ENCODE peak calls at places on chromosomes 4 and X, in six cellular contexts. E is small intestine, L is cardiac muscle cell, P is BE2C, A is prostate gland, D is HepG2. U is an unnamed sample.
A peak's percentile ranks its signal among the peaks of the same experiment; 100 is the strongest.

GRCh38 chr4:100935090-100935489 is 412.2 kb downstream of the PPP3CA start:
- DNase-seq in P (no peak), A (no peak), E (peak; percentile 12), D (no peak), L (no peak), U (no peak)

GRCh38 chr4:94974773-94975172 is 217.0 kb downstream of the BMPR1B start:
- DNase-seq in D (no peak), P (no peak), E (no peak), L (peak; percentile 57), A (no peak), U (no peak)

GRCh38 chrX:9788908-9789307 is 2.7 kb downstream of the SHROOM2 start:
- DNase-seq in D (peak; percentile 76), P (no peak), E (no peak), L (peak; percentile 48), A (peak; percentile 73), U (no peak)

GRCh38 chrX:97790850-97791249 is 907.1 kb downstream of the RPA4 start:
- DNase-seq in P (no peak), L (no peak), A (no peak), E (no peak), D (no peak), U (no peak)

GRCh38 chr4:175371091-175371490 is 441.0 kb downstream of the GPM6A start:
- DNase-seq in P (no peak), A (no peak), E (no peak), L (no peak), D (no peak), U (no peak)

GRCh38 chr4:100907465-100908454 is 389.9 kb upstream of the EMCN start:
- DNase-seq in A (no peak), D (peak; percentile 7), L (peak; percentile 35), P (no peak), E (no peak), U (no peak)

GRCh38 chrX:152884171-152884570 is 13.7 kb upstream of the ZNF185 start:
- DNase-seq in P (no peak), D (no peak), A (no peak), E (no peak), L (no peak), U (no peak)

GRCh38 chr4:140059159-140059558 is 94.8 kb downstream of the MAML3 start:
- DNase-seq in E (no peak), L (peak; percentile 41), D (no peak), P (no peak), A (peak; percentile 31), U (no peak)

GRCh38 chrX:144006811-144007210 is 122.9 kb downstream of the UBE2NL start:
- DNase-seq in D (no peak), L (peak; percentile 24), A (no peak), P (no peak), E (no peak), U (no peak)

GRCh38 chrX:136468391-136469103 is 19.2 kb upstream of the BRS3 start:
- DNase-seq in E (peak; percentile 63), P (no peak), D (no peak), A (no peak), L (no peak), U (no peak)

GRCh38 chrX:9704876-9705465 is 60.7 kb downstream of the GPR143 start:
- DNase-seq in P (no peak), L (no peak), D (no peak), A (no peak), E (no peak), U (no peak)

GRCh38 chr4:184664445-184665210 is 15.1 kb downstream of the PRIMPOL start:
- DNase-seq in L (peak; percentile 52), E (peak; percentile 31), A (no peak), P (peak; percentile 26), D (no peak), U (no peak)

GRCh38 chrX:26254436-26254835 is 38.5 kb downstream of the MAGEB5 start:
- DNase-seq in E (no peak), A (no peak), D (no peak), L (no peak), P (no peak), U (no peak)

GRCh38 chr4:71441186-71442169 is 102.7 kb downstream of the SLC4A4 start:
- DNase-seq in P (no peak), L (no peak), A (no peak), E (no peak), D (no peak), U (no peak)

GRCh38 chrX:119684916-119685224 is 8.1 kb downstream of the SEPTIN6 start:
- DNase-seq in E (no peak), P (no peak), D (no peak), L (no peak), A (no peak), U (no peak)

GRCh38 chr4:144169211-144169610 is 28.7 kb upstream of the GYPA start:
- DNase-seq in A (no peak), D (no peak), P (no peak), L (no peak), E (no peak), U (no peak)

GRCh38 chrX:7214251-7214650 is 66.3 kb upstream of the PUDP start:
- DNase-seq in L (no peak), A (no peak), E (no peak), P (no peak), D (no peak), U (no peak)

GRCh38 chrX:39439910-39440733 is 638.9 kb downstream of the MID1IP1 start:
- DNase-seq in L (no peak), A (no peak), P (no peak), E (no peak), D (no peak), U (no peak)

GRCh38 chrX:80810365-80810978 is 795 bp upstream of the BRWD3 start:
- DNase-seq in L (peak; percentile 5), P (no peak), A (no peak), E (no peak), D (no peak), U (no peak)

DNA sequence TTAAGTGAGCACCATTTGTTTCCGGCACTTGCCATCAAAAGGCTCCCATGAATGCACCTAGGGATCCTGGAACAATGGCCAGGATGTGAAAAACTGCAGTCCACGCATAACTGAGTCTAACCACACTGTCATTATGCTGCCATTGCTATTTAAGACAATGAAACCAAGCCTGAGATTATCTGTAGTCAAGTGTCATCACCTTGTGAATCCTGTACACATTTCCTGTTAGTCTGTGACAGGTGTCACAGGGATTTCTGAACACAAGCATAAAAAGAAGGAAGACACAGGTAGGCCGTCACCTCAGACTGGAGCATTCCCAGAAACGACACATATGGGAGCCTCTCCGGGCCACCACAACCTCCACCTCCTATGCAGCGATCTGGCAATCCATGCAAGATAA is 66.7 kb downstream of the HADH start:
- DNase-seq in A (no peak), E (no peak), P (no peak), D (no peak), L (no peak), U (no peak)
- H3K4me1 ChIP-seq in A (no peaks in the 10 kb centered on the region), E (peaks cover 4% of the 10 kb centered on the region), P (no peaks in the 10 kb centered on the region), D (peaks cover 8% of the 10 kb centered on the region), L (no peaks in the 10 kb centered on the region), U (no peaks in the 10 kb centered on the region)

GRCh38 chrX:148538582-148538981 is 38.2 kb downstream of the AFF2 start:
- DNase-seq in L (no peak), P (no peak), E (no peak), A (no peak), D (no peak), U (no peak)
- H3K9me3 ChIP-seq in L (no peaks in the 10 kb centered on the region), P (no peaks in the 10 kb centered on the region), E (no peaks in the 10 kb centered on the region), A (no peaks in the 10 kb centered on the region), D (no peaks in the 10 kb centered on the region), U (no peaks in the 10 kb centered on the region)

GRCh38 chr4:98558770-98559169 is 99.6 kb downstream of the TSPAN5 start:
- DNase-seq in A (no peak), E (no peak), P (no peak), L (no peak), D (no peak), U (no peak)

GRCh38 chr4:98558366-98558765 is 100.0 kb downstream of the TSPAN5 start:
- DNase-seq in D (no peak), L (no peak), P (no peak), A (no peak), E (no peak), U (no peak)

GRCh38 chr4:98556451-98556850 is 102.0 kb downstream of the TSPAN5 start:
- DNase-seq in E (no peak), L (peak; percentile 13), D (no peak), A (no peak), P (no peak), U (no peak)

GRCh38 chr4:98557497-98557896 is 100.9 kb downstream of the TSPAN5 start:
- DNase-seq in A (no peak), D (no peak), P (no peak), L (peak; percentile 73), E (no peak), U (no peak)

DNA sequence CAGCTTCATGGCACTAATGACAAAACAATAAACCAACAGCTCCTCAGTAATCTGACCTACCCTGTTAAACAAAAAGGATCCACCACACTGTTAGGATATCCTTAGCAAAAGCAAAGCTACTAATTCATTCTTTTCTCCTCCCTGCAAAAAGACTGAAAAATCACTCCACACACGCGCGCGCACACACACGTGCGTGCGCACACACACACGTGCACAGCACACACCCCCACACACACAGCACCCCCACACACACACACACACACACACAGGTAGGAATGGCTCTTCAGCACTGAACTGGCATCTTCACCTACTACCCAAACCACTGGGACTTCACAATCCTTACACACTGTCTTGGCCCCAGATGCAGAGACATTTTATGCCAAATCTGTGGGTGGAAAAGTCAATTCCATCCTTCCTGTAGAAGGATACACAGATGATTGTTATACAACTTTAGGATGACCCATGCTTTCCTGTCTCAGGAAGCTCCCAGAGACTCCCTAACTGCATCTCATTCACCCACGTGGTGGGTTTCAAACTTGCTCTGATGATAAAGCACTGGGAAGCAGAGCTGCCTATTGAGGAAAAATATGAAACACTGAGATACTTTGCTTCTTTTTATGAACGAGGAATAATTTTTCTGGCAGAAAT is 102.5 kb downstream of the TSPAN5 start:
- DNase-seq in E (no peak), P (no peak), A (no peak), L (peak; percentile 36), D (no peak), U (no peak)
- H3K4me1 ChIP-seq in E (no peaks in the 10 kb centered on the region), P (no peaks in the 10 kb centered on the region), A (no peaks in the 10 kb centered on the region), L (peaks cover 35% of the 10 kb centered on the region), D (no peaks in the 10 kb centered on the region), U (no peaks in the 10 kb centered on the region)

DNA sequence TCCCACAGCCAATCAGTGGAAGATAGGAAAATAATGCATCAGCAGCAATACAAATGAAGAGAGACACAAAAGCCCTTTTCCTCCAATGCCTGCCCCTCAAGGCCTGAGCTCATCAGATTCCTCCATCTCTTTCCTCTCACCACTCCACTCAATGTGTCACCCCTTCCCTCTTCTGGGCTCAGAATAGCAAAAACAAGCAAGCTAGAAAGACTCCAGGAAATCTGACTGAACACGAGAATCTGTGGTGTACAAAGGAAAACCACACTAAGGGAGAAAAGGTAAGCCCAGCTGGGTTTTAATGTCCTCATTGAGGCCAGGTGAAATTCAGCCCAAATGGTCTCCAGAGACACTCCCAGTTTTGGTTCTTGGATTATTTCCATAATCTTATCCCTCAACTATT is 46.3 kb downstream of the ARHGEF9 start:
- DNase-seq in P (no peak), D (no peak), L (no peak), E (no peak), A (no peak), U (no peak)
- H3K9me3 ChIP-seq in P (no peaks in the 10 kb centered on the region), D (no peaks in the 10 kb centered on the region), L (no peaks in the 10 kb centered on the region), E (no peaks in the 10 kb centered on the region), A (no peaks in the 10 kb centered on the region), U (no peaks in the 10 kb centered on the region)

DNA sequence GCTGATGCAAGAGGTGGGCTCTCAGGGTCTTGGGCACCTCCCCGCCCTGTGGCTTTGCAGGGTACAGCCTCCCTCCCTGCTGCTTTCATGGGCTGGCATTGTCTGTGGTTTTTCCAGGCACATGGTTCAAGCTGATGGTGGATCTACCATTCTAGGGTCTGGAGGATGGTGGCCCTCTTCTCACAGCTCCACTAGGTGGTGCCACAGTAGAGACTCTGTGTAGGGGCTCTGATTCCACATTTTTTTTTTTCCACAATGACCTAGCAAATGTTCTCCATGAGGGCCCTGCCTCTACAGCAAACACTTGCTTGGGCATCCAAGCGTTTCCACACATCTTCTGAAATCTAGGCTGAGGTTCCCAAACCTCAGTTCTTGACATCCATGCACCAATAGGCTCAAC is 657.9 kb upstream of the CT83 start:
- DNase-seq in D (no peak), P (peak; percentile 5), A (no peak), E (no peak), L (no peak), U (no peak)
- H3K4me1 ChIP-seq in D (no peaks in the 10 kb centered on the region), P (no peaks in the 10 kb centered on the region), A (no peaks in the 10 kb centered on the region), E (no peaks in the 10 kb centered on the region), L (no peaks in the 10 kb centered on the region), U (no peaks in the 10 kb centered on the region)